ENCODE peak calls at places on chromosomes 6 and 20, in eight cellular contexts. One of them, this sample, is unnamed.

GRCh38 chr6:22519237-22519636 is 50.1 kb upstream of the HDGFL1 start:
- DNase-seq in MCF 10A: no peak
- DNase-seq in IMR-90: no peak
- DNase-seq in nucleus accumbens: no peak
- DNase-seq in ovary: no peak
- DNase-seq in fibroblast of the aortic adventitia: no peak
- DNase-seq in occipital lobe: no peak
- DNase-seq in lower lobe of right lung: no peak
- DNase-seq in this sample: no peak

GRCh38 chr6:132330759-132331158 is 70.5 kb downstream of the MOXD1 start:
- DNase-seq in MCF 10A: no peak
- DNase-seq in IMR-90: no peak
- DNase-seq in nucleus accumbens: no peak
- DNase-seq in ovary: no peak
- DNase-seq in fibroblast of the aortic adventitia: no peak
- DNase-seq in occipital lobe: no peak
- DNase-seq in lower lobe of right lung: no peak
- DNase-seq in this sample: no peak

GRCh38 chr6:1497593-1498105 is 108.3 kb downstream of the FOXF2 start:
- DNase-seq in MCF 10A: no peak
- DNase-seq in IMR-90: no peak
- DNase-seq in nucleus accumbens: peak
- DNase-seq in ovary: peak
- DNase-seq in fibroblast of the aortic adventitia: no peak
- DNase-seq in occipital lobe: no peak
- DNase-seq in lower lobe of right lung: no peak
- DNase-seq in this sample: no peak

GRCh38 chr6:74075323-74075722 is 379.3 kb downstream of the CD109 start:
- DNase-seq in MCF 10A: peak
- DNase-seq in IMR-90: peak
- DNase-seq in nucleus accumbens: no peak
- DNase-seq in ovary: no peak
- DNase-seq in fibroblast of the aortic adventitia: peak
- DNase-seq in occipital lobe: no peak
- DNase-seq in lower lobe of right lung: no peak
- DNase-seq in this sample: no peak

GRCh38 chr20:14489544-14489943 is 152.1 kb upstream of the FLRT3 start:
- DNase-seq in MCF 10A: no peak
- DNase-seq in IMR-90: no peak
- DNase-seq in nucleus accumbens: no peak
- DNase-seq in ovary: no peak
- DNase-seq in fibroblast of the aortic adventitia: no peak
- DNase-seq in occipital lobe: no peak
- DNase-seq in lower lobe of right lung: no peak
- DNase-seq in this sample: no peak

GRCh38 chr6:40999498-41000070 is 39.4 kb downstream of the UNC5CL start:
- DNase-seq in MCF 10A: peak
- DNase-seq in IMR-90: peak
- DNase-seq in nucleus accumbens: no peak
- DNase-seq in ovary: peak
- DNase-seq in fibroblast of the aortic adventitia: peak
- DNase-seq in occipital lobe: no peak
- DNase-seq in lower lobe of right lung: peak
- DNase-seq in this sample: peak

GRCh38 chr6:31142356-31142755 is 3.5 kb upstream of the PSORS1C2 start:
- DNase-seq in MCF 10A: no peak
- DNase-seq in IMR-90: no peak
- DNase-seq in nucleus accumbens: no peak
- DNase-seq in ovary: no peak
- DNase-seq in fibroblast of the aortic adventitia: no peak
- DNase-seq in occipital lobe: no peak
- DNase-seq in lower lobe of right lung: no peak
- DNase-seq in this sample: no peak

GRCh38 chr6:13666194-13667105 is 45.2 kb downstream of the RANBP9 start:
- DNase-seq in MCF 10A: peak
- DNase-seq in IMR-90: no peak
- DNase-seq in nucleus accumbens: no peak
- DNase-seq in ovary: no peak
- DNase-seq in fibroblast of the aortic adventitia: peak
- DNase-seq in occipital lobe: no peak
- DNase-seq in lower lobe of right lung: no peak
- DNase-seq in this sample: no peak

GRCh38 chr6:29724937-29725869 is 2.0 kb downstream of the HLA-F start:
- DNase-seq in MCF 10A: no peak
- DNase-seq in IMR-90: no peak
- DNase-seq in nucleus accumbens: no peak
- DNase-seq in ovary: no peak
- DNase-seq in fibroblast of the aortic adventitia: no peak
- DNase-seq in occipital lobe: no peak
- DNase-seq in lower lobe of right lung: no peak
- DNase-seq in this sample: no peak

GRCh38 chr6:167932468-167933276 is 64.8 kb upstream of the KIF25 start:
- DNase-seq in MCF 10A: no peak
- DNase-seq in IMR-90: no peak
- DNase-seq in nucleus accumbens: no peak
- DNase-seq in ovary: no peak
- DNase-seq in fibroblast of the aortic adventitia: no peak
- DNase-seq in occipital lobe: no peak
- DNase-seq in lower lobe of right lung: no peak
- DNase-seq in this sample: no peak

GRCh38 chr6:27863962-27864905 is 48.0 kb downstream of the OR2B2 start:
- DNase-seq in MCF 10A: no peak
- DNase-seq in IMR-90: peak
- DNase-seq in nucleus accumbens: no peak
- DNase-seq in ovary: peak
- DNase-seq in fibroblast of the aortic adventitia: peak
- DNase-seq in occipital lobe: no peak
- DNase-seq in lower lobe of right lung: peak
- DNase-seq in this sample: no peak

GRCh38 chr20:32483351-32484220 is 101.5 kb downstream of the NOL4L start:
- DNase-seq in MCF 10A: peak
- DNase-seq in IMR-90: peak
- DNase-seq in nucleus accumbens: peak
- DNase-seq in ovary: peak
- DNase-seq in fibroblast of the aortic adventitia: peak
- DNase-seq in occipital lobe: peak
- DNase-seq in lower lobe of right lung: peak
- DNase-seq in this sample: no peak

GRCh38 chr20:44532981-44533331 is 11.1 kb upstream of the SERINC3 start:
- DNase-seq in MCF 10A: peak
- DNase-seq in IMR-90: peak
- DNase-seq in nucleus accumbens: no peak
- DNase-seq in ovary: no peak
- DNase-seq in fibroblast of the aortic adventitia: peak
- DNase-seq in occipital lobe: no peak
- DNase-seq in lower lobe of right lung: no peak
- DNase-seq in this sample: no peak

This sample was measured in HFF-Myc.